ENCODE peak calls at places on chromosomes 5 and 9, in seven cellular contexts. Z, W, B, O, F, L and G are unnamed samples.

GRCh38 chr5:133861161-133861737 is 107.2 kb downstream of the C5orf15 start:
- DNase-seq in L (no peak), W (no peak), O (peak), Z (no peak), F (no peak), B (no peak), G (no peak)

GRCh38 chr9:98488578-98489312 is 220.0 kb downstream of the GABBR2 start:
- DNase-seq in Z (peak), F (no peak), L (peak), B (peak), W (no peak), O (no peak), G (peak)

GRCh38 chr9:131722260-131722659 is 17.6 kb downstream of the RAPGEF1 start:
- DNase-seq in B (no peak), L (peak), Z (no peak), W (no peak), O (no peak), F (no peak), G (no peak)

GRCh38 chr5:137696481-137696880 is 39.4 kb downstream of the KLHL3 start:
- DNase-seq in W (no peak), Z (peak), L (no peak), B (no peak), O (peak), F (no peak), G (no peak)

GRCh38 chr5:1210832-1211251 is 9.4 kb downstream of the SLC6A19 start:
- DNase-seq in F (no peak), Z (no peak), O (no peak), B (no peak), L (no peak), W (no peak), G (no peak)

GRCh38 chr9:90854637-90855036 is 53.0 kb downstream of the SYK start:
- DNase-seq in B (no peak), O (no peak), F (no peak), W (no peak), L (no peak), Z (no peak), G (no peak)

GRCh38 chr5:78275998-78276543 is 18.4 kb downstream of the AP3B1 start:
- DNase-seq in B (no peak), W (no peak), L (no peak), O (no peak), F (no peak), Z (no peak), G (no peak)

GRCh38 chr5:19411936-19412335 is 576.1 kb downstream of the CDH18 start:
- DNase-seq in F (no peak), W (no peak), L (no peak), Z (no peak), B (no peak), O (no peak), G (no peak)